ENCODE peak calls at places on chromosomes 13 and 19, in ten cellular contexts. One of them, this sample, is unnamed.

GRCh38 chr19:33396701-33397535 is 23.4 kb downstream of the CEBPG start:
- DNase-seq in heart right ventricle: peak
- DNase-seq in bronchial epithelial cell: no peak
- DNase-seq in fibroblast of the aortic adventitia: no peak
- DNase-seq in endothelial cell of umbilical vein: peak
- DNase-seq in uterus: peak
- DNase-seq in cardiac fibroblast: peak
- DNase-seq in aorta: peak
- DNase-seq in choroid plexus epithelial cell: no peak
- DNase-seq in BJ: no peak
- DNase-seq in this sample: no peak

GRCh38 chr19:1027020-1027952 is 878 bp downstream of the CNN2 start:
- DNase-seq in BJ: no peak
- DNase-seq in uterus: no peak
- DNase-seq in heart right ventricle: no peak
- DNase-seq in choroid plexus epithelial cell: no peak
- DNase-seq in bronchial epithelial cell: peak
- DNase-seq in aorta: no peak
- DNase-seq in cardiac fibroblast: peak
- DNase-seq in fibroblast of the aortic adventitia: peak
- DNase-seq in endothelial cell of umbilical vein: peak
- DNase-seq in this sample: no peak

GRCh38 chr19:35350591-35350990 is 2.9 kb downstream of the FFAR1 start:
- DNase-seq in choroid plexus epithelial cell: no peak
- DNase-seq in cardiac fibroblast: no peak
- DNase-seq in fibroblast of the aortic adventitia: no peak
- DNase-seq in endothelial cell of umbilical vein: no peak
- DNase-seq in uterus: no peak
- DNase-seq in aorta: no peak
- DNase-seq in heart right ventricle: no peak
- DNase-seq in BJ: no peak
- DNase-seq in bronchial epithelial cell: no peak
- DNase-seq in this sample: no peak

GRCh38 chr13:40069173-40070044 is 413.9 kb downstream of the COG6 start:
- DNase-seq in fibroblast of the aortic adventitia: peak
- DNase-seq in choroid plexus epithelial cell: peak
- DNase-seq in endothelial cell of umbilical vein: peak
- DNase-seq in aorta: peak
- DNase-seq in bronchial epithelial cell: peak
- DNase-seq in BJ: no peak
- DNase-seq in cardiac fibroblast: peak
- DNase-seq in uterus: peak
- DNase-seq in heart right ventricle: peak
- DNase-seq in this sample: peak

GRCh38 chr19:6373096-6373812 is 660 bp downstream of the ALKBH7 start:
- DNase-seq in fibroblast of the aortic adventitia: peak
- DNase-seq in uterus: peak
- DNase-seq in bronchial epithelial cell: peak
- DNase-seq in heart right ventricle: peak
- DNase-seq in endothelial cell of umbilical vein: peak
- DNase-seq in BJ: peak
- DNase-seq in cardiac fibroblast: peak
- DNase-seq in aorta: peak
- DNase-seq in choroid plexus epithelial cell: peak
- DNase-seq in this sample: peak

GRCh38 chr19:1363599-1363998 is 20.1 kb upstream of the NDUFS7 start:
- DNase-seq in heart right ventricle: no peak
- DNase-seq in endothelial cell of umbilical vein: no peak
- DNase-seq in BJ: no peak
- DNase-seq in bronchial epithelial cell: no peak
- DNase-seq in fibroblast of the aortic adventitia: no peak
- DNase-seq in choroid plexus epithelial cell: no peak
- DNase-seq in uterus: no peak
- DNase-seq in cardiac fibroblast: no peak
- DNase-seq in aorta: no peak
- DNase-seq in this sample: no peak

GRCh38 chr13:79631260-79631659 is 150.3 kb downstream of the NDFIP2 start:
- DNase-seq in heart right ventricle: peak
- DNase-seq in BJ: peak
- DNase-seq in aorta: no peak
- DNase-seq in choroid plexus epithelial cell: peak
- DNase-seq in endothelial cell of umbilical vein: peak
- DNase-seq in fibroblast of the aortic adventitia: peak
- DNase-seq in uterus: no peak
- DNase-seq in cardiac fibroblast: peak
- DNase-seq in bronchial epithelial cell: peak
- DNase-seq in this sample: peak

GRCh38 chr13:25977216-25977615 is 74.6 kb downstream of the SHISA2 start:
- DNase-seq in cardiac fibroblast: no peak
- DNase-seq in heart right ventricle: no peak
- DNase-seq in fibroblast of the aortic adventitia: no peak
- DNase-seq in choroid plexus epithelial cell: no peak
- DNase-seq in uterus: no peak
- DNase-seq in endothelial cell of umbilical vein: peak
- DNase-seq in BJ: no peak
- DNase-seq in aorta: no peak
- DNase-seq in bronchial epithelial cell: peak
- DNase-seq in this sample: no peak

GRCh38 chr13:112729408-112729807 is 39.6 kb downstream of the ATP11A start:
- DNase-seq in fibroblast of the aortic adventitia: no peak
- DNase-seq in endothelial cell of umbilical vein: no peak
- DNase-seq in cardiac fibroblast: peak
- DNase-seq in bronchial epithelial cell: no peak
- DNase-seq in uterus: no peak
- DNase-seq in BJ: no peak
- DNase-seq in choroid plexus epithelial cell: no peak
- DNase-seq in aorta: no peak
- DNase-seq in heart right ventricle: peak
- DNase-seq in this sample: no peak

GRCh38 chr19:12497032-12497431 is 12.4 kb upstream of the ZNF709 start:
- DNase-seq in bronchial epithelial cell: no peak
- DNase-seq in choroid plexus epithelial cell: peak
- DNase-seq in cardiac fibroblast: no peak
- DNase-seq in uterus: no peak
- DNase-seq in fibroblast of the aortic adventitia: no peak
- DNase-seq in endothelial cell of umbilical vein: no peak
- DNase-seq in heart right ventricle: no peak
- DNase-seq in aorta: no peak
- DNase-seq in BJ: no peak
- DNase-seq in this sample: no peak

GRCh38 chr13:60583196-60583908 is 186.3 kb downstream of the TDRD3 start:
- DNase-seq in aorta: no peak
- DNase-seq in bronchial epithelial cell: no peak
- DNase-seq in endothelial cell of umbilical vein: no peak
- DNase-seq in choroid plexus epithelial cell: peak
- DNase-seq in fibroblast of the aortic adventitia: peak
- DNase-seq in heart right ventricle: peak
- DNase-seq in BJ: no peak
- DNase-seq in uterus: no peak
- DNase-seq in cardiac fibroblast: peak
- DNase-seq in this sample: peak

GRCh38 chr13:40287428-40287827 is 379.0 kb downstream of the FOXO1 start:
- DNase-seq in endothelial cell of umbilical vein: no peak
- DNase-seq in choroid plexus epithelial cell: no peak
- DNase-seq in aorta: no peak
- DNase-seq in fibroblast of the aortic adventitia: no peak
- DNase-seq in uterus: no peak
- DNase-seq in heart right ventricle: no peak
- DNase-seq in bronchial epithelial cell: no peak
- DNase-seq in BJ: no peak
- DNase-seq in cardiac fibroblast: no peak
- DNase-seq in this sample: no peak

GRCh38 chr13:59700281-59700680 is 463.4 kb downstream of the DIAPH3 start:
- DNase-seq in heart right ventricle: no peak
- DNase-seq in fibroblast of the aortic adventitia: no peak
- DNase-seq in uterus: no peak
- DNase-seq in bronchial epithelial cell: no peak
- DNase-seq in cardiac fibroblast: no peak
- DNase-seq in BJ: no peak
- DNase-seq in endothelial cell of umbilical vein: no peak
- DNase-seq in choroid plexus epithelial cell: peak
- DNase-seq in aorta: no peak
- DNase-seq in this sample: no peak

GRCh38 chr13:26310003-26310402 is 56.1 kb downstream of the CDK8 start:
- DNase-seq in cardiac fibroblast: no peak
- DNase-seq in aorta: no peak
- DNase-seq in fibroblast of the aortic adventitia: no peak
- DNase-seq in bronchial epithelial cell: no peak
- DNase-seq in BJ: no peak
- DNase-seq in endothelial cell of umbilical vein: no peak
- DNase-seq in choroid plexus epithelial cell: no peak
- DNase-seq in heart right ventricle: no peak
- DNase-seq in uterus: no peak
- DNase-seq in this sample: no peak

GRCh38 chr19:55171440-55171839 is 5.0 kb upstream of the DNAAF3 start:
- DNase-seq in uterus: no peak
- DNase-seq in aorta: no peak
- DNase-seq in fibroblast of the aortic adventitia: no peak
- DNase-seq in heart right ventricle: no peak
- DNase-seq in BJ: no peak
- DNase-seq in cardiac fibroblast: no peak
- DNase-seq in choroid plexus epithelial cell: no peak
- DNase-seq in bronchial epithelial cell: no peak
- DNase-seq in endothelial cell of umbilical vein: no peak
- DNase-seq in this sample: no peak

GRCh38 chr19:55173717-55174409 is 6.2 kb downstream of the SYT5 start:
- DNase-seq in bronchial epithelial cell: peak
- DNase-seq in uterus: peak
- DNase-seq in choroid plexus epithelial cell: peak
- DNase-seq in BJ: peak
- DNase-seq in endothelial cell of umbilical vein: no peak
- DNase-seq in heart right ventricle: peak
- DNase-seq in fibroblast of the aortic adventitia: peak
- DNase-seq in aorta: peak
- DNase-seq in cardiac fibroblast: peak
- DNase-seq in this sample: peak

GRCh38 chr19:55174425-55175116 is 5.5 kb downstream of the SYT5 start:
- DNase-seq in cardiac fibroblast: no peak
- DNase-seq in endothelial cell of umbilical vein: no peak
- DNase-seq in heart right ventricle: no peak
- DNase-seq in uterus: no peak
- DNase-seq in choroid plexus epithelial cell: no peak
- DNase-seq in BJ: no peak
- DNase-seq in fibroblast of the aortic adventitia: no peak
- DNase-seq in bronchial epithelial cell: no peak
- DNase-seq in aorta: no peak
- DNase-seq in this sample: no peak

GRCh38 chr19:55173186-55173716 is 6.8 kb upstream of the DNAAF3 start:
- DNase-seq in BJ: no peak
- DNase-seq in heart right ventricle: no peak
- DNase-seq in bronchial epithelial cell: no peak
- DNase-seq in choroid plexus epithelial cell: no peak
- DNase-seq in cardiac fibroblast: no peak
- DNase-seq in endothelial cell of umbilical vein: no peak
- DNase-seq in aorta: no peak
- DNase-seq in uterus: no peak
- DNase-seq in fibroblast of the aortic adventitia: no peak
- DNase-seq in this sample: no peak

DNA sequence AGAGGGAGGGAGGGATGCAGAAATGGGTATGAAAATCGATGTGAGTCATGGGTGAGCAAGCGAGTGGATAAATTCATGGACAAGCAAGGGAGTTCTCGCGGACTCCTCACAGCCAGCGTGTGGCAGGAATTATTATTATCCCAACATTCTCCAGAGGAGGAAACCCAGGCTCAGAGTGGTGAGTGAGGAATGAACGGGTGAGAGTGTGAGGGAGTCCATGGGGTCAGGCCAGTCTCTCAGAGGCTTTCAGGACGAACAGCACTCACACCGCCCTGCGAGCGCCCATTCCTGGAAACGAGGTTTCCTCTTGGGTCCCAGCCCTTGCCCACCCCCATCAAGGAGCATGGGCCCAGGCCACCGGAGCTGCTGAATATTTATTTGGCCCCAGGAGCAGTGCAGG is 6.3 kb upstream of the DNAAF3 start:
- DNase-seq in bronchial epithelial cell: peak
- DNase-seq in fibroblast of the aortic adventitia: peak
- DNase-seq in endothelial cell of umbilical vein: no peak
- DNase-seq in BJ: no peak
- DNase-seq in aorta: no peak
- DNase-seq in heart right ventricle: no peak
- DNase-seq in choroid plexus epithelial cell: peak
- DNase-seq in cardiac fibroblast: peak
- DNase-seq in uterus: no peak
- DNase-seq in this sample: no peak
- H3K4me3 ChIP-seq in bronchial epithelial cell: peak
- H3K4me3 ChIP-seq in fibroblast of the aortic adventitia: peak
- H3K4me3 ChIP-seq in endothelial cell of umbilical vein: no peak
- H3K4me3 ChIP-seq in BJ: peak
- H3K4me3 ChIP-seq in aorta: no peak
- H3K4me3 ChIP-seq in heart right ventricle: no peak
- H3K4me3 ChIP-seq in choroid plexus epithelial cell: no peak
- H3K4me3 ChIP-seq in cardiac fibroblast: peak
- H3K4me3 ChIP-seq in uterus: no peak
- H3K4me3 ChIP-seq in this sample: no peak

GRCh38 chr13:71759506-71760225 is 107.3 kb downstream of the DACH1 start:
- DNase-seq in heart right ventricle: no peak
- DNase-seq in BJ: no peak
- DNase-seq in endothelial cell of umbilical vein: no peak
- DNase-seq in uterus: no peak
- DNase-seq in bronchial epithelial cell: no peak
- DNase-seq in fibroblast of the aortic adventitia: no peak
- DNase-seq in cardiac fibroblast: no peak
- DNase-seq in choroid plexus epithelial cell: no peak
- DNase-seq in aorta: no peak
- DNase-seq in this sample: peak
- H3K4me3 ChIP-seq in heart right ventricle: no peak
- H3K4me3 ChIP-seq in BJ: no peak
- H3K4me3 ChIP-seq in endothelial cell of umbilical vein: no peak
- H3K4me3 ChIP-seq in uterus: no peak
- H3K4me3 ChIP-seq in bronchial epithelial cell: no peak
- H3K4me3 ChIP-seq in fibroblast of the aortic adventitia: no peak
- H3K4me3 ChIP-seq in cardiac fibroblast: no peak
- H3K4me3 ChIP-seq in choroid plexus epithelial cell: no peak
- H3K4me3 ChIP-seq in aorta: no peak
- H3K4me3 ChIP-seq in this sample: peak

GRCh38 chr13:46852168-46852567 is 44.7 kb downstream of the HTR2A start:
- DNase-seq in endothelial cell of umbilical vein: no peak
- DNase-seq in aorta: no peak
- DNase-seq in choroid plexus epithelial cell: no peak
- DNase-seq in fibroblast of the aortic adventitia: no peak
- DNase-seq in heart right ventricle: no peak
- DNase-seq in uterus: no peak
- DNase-seq in bronchial epithelial cell: no peak
- DNase-seq in BJ: no peak
- DNase-seq in cardiac fibroblast: no peak
- DNase-seq in this sample: no peak
- H3K4me3 ChIP-seq in endothelial cell of umbilical vein: no peak
- H3K4me3 ChIP-seq in aorta: no peak
- H3K4me3 ChIP-seq in choroid plexus epithelial cell: no peak
- H3K4me3 ChIP-seq in fibroblast of the aortic adventitia: no peak
- H3K4me3 ChIP-seq in heart right ventricle: no peak
- H3K4me3 ChIP-seq in uterus: no peak
- H3K4me3 ChIP-seq in bronchial epithelial cell: no peak
- H3K4me3 ChIP-seq in BJ: no peak
- H3K4me3 ChIP-seq in cardiac fibroblast: no peak
- H3K4me3 ChIP-seq in this sample: no peak

DNA sequence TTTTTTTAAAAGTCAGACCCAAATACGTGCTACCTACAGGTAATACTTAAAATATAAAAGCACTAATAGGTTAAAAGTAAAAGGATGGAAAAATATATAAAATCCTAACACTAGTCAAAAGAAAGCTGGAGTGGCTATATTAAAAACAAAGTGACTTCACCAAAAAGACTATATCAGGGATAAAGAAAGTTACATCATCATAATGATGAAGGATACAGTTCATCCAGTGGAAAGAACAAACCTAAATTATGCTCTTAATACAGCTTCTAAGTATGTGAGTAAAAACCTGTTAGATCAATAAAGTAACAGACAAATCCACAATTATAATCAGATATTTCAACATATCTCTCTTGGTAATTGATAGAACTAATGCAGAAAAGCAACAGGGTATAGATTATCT is 1.1 kb upstream of the ZNF780B start:
- DNase-seq in cardiac fibroblast: no peak
- DNase-seq in heart right ventricle: no peak
- DNase-seq in fibroblast of the aortic adventitia: no peak
- DNase-seq in bronchial epithelial cell: no peak
- DNase-seq in aorta: no peak
- DNase-seq in BJ: no peak
- DNase-seq in endothelial cell of umbilical vein: no peak
- DNase-seq in uterus: no peak
- DNase-seq in choroid plexus epithelial cell: no peak
- DNase-seq in this sample: no peak
- H3K4me3 ChIP-seq in cardiac fibroblast: no peak
- H3K4me3 ChIP-seq in heart right ventricle: no peak
- H3K4me3 ChIP-seq in fibroblast of the aortic adventitia: no peak
- H3K4me3 ChIP-seq in bronchial epithelial cell: no peak
- H3K4me3 ChIP-seq in aorta: no peak
- H3K4me3 ChIP-seq in BJ: no peak
- H3K4me3 ChIP-seq in endothelial cell of umbilical vein: no peak
- H3K4me3 ChIP-seq in uterus: no peak
- H3K4me3 ChIP-seq in choroid plexus epithelial cell: no peak
- H3K4me3 ChIP-seq in this sample: no peak

This sample was measured in HAP-1.